ENCODE peak calls at places on chromosomes 11 and 22, in six cellular contexts. L is NT2/D1; P is activated CD4-positive, alpha-beta T cell treated with anti-CD3 and anti-CD28 coated beads, Interleukin-2, amount 50 U/mL, for 1 hour; B is mammary epithelial cell; G is bronchial epithelial cell; T is psoas muscle. E is an unnamed sample.

GRCh38 chr22:23038334-23038642 is 32.0 kb upstream of the GNAZ start:
- DNase-seq in L (no peak), P (no peak), B (no peak), G (no peak), T (no peak), E (no peak)

GRCh38 chr11:120974466-120974865 is 49.4 kb upstream of the TBCEL start:
- DNase-seq in L (no peak), P (no peak), B (no peak), G (no peak), T (no peak), E (no peak)

GRCh38 chr11:76566811-76567210 is 103.7 kb downstream of the LRRC32 start:
- DNase-seq in L (no peak), P (no peak), B (no peak), G (no peak), T (no peak), E (no peak)

GRCh38 chr22:48802576-48802975 is 1025.1 kb downstream of the BRD1 start:
- DNase-seq in L (no peak), P (no peak), B (no peak), G (no peak), T (no peak), E (no peak)

GRCh38 chr22:41620646-41621098 is at the start of gene DESI1:
- DNase-seq in L (peak), P (no peak), B (no peak), G (peak), T (no peak), E (peak)

GRCh38 chr11:76918941-76919386 is 58.2 kb downstream of the ACER3 start:
- DNase-seq in L (peak), P (no peak), B (peak), G (peak), T (no peak), E (no peak)

GRCh38 chr11:29518389-29519174 is 498.2 kb downstream of the KCNA4 start:
- DNase-seq in L (peak), P (no peak), B (peak), G (peak), T (no peak), E (no peak)

GRCh38 chr11:84227970-84228369 is 941.8 kb upstream of the CCDC90B start:
- DNase-seq in L (no peak), P (no peak), B (no peak), G (no peak), T (no peak), E (no peak)

E was measured in GM12892.